ENCODE peak calls at places on chromosomes 1 and 21, in four cellular contexts. One of them, this sample, is unnamed.

GRCh38 chr1:144551543-144552424 is 40.9 kb upstream of the PPIAL4F start:
- DNase-seq in IMR-90: peak; percentile 93
- DNase-seq in mammary epithelial cell: peak; percentile 99
- DNase-seq in HCT116: peak; percentile 82
- DNase-seq in this sample: peak; percentile 95

GRCh38 chr1:11761988-11762406 is at the start of gene C1orf167:
- DNase-seq in IMR-90: no peak
- DNase-seq in HCT116: no peak
- DNase-seq in mammary epithelial cell: no peak
- DNase-seq in this sample: no peak

GRCh38 chr1:27379564-27380132 is 3.5 kb downstream of the CD164L2 start:
- DNase-seq in IMR-90: no peak
- DNase-seq in mammary epithelial cell: no peak
- DNase-seq in HCT116: no peak
- DNase-seq in this sample: no peak

GRCh38 chr1:150080784-150081183 is 13.2 kb downstream of the VPS45 start:
- DNase-seq in IMR-90: no peak
- DNase-seq in mammary epithelial cell: no peak
- DNase-seq in HCT116: no peak
- DNase-seq in this sample: no peak

GRCh38 chr21:42002421-42002958 is 7.7 kb downstream of the ZBTB21 start:
- DNase-seq in mammary epithelial cell: peak; percentile 66
- DNase-seq in HCT116: no peak
- DNase-seq in IMR-90: peak; percentile 98
- DNase-seq in this sample: peak; percentile 93

GRCh38 chr21:39181205-39181818 is 1.9 kb downstream of the PSMG1 start:
- DNase-seq in mammary epithelial cell: no peak
- DNase-seq in IMR-90: no peak
- DNase-seq in HCT116: no peak
- DNase-seq in this sample: peak; percentile 15

GRCh38 chr1:153903841-153904455 is 18.8 kb downstream of the GATAD2B start:
- DNase-seq in mammary epithelial cell: no peak
- DNase-seq in IMR-90: no peak
- DNase-seq in HCT116: no peak
- DNase-seq in this sample: peak; percentile 10

GRCh38 chr1:80155371-80155770 is 1148.8 kb upstream of the ADGRL4 start:
- DNase-seq in mammary epithelial cell: no peak
- DNase-seq in IMR-90: peak; percentile 1
- DNase-seq in HCT116: peak; percentile 13
- DNase-seq in this sample: peak; percentile 25

GRCh38 chr1:212593696-212594335 is 14.7 kb upstream of the ATF3 start:
- DNase-seq in IMR-90: no peak
- DNase-seq in HCT116: no peak
- DNase-seq in mammary epithelial cell: no peak
- DNase-seq in this sample: no peak

GRCh38 chr1:81808760-81809159 is 8.0 kb downstream of the ADGRL2 start:
- DNase-seq in IMR-90: no peak
- DNase-seq in HCT116: no peak
- DNase-seq in mammary epithelial cell: no peak
- DNase-seq in this sample: no peak

GRCh38 chr1:172118618-172119017 is 277.3 kb downstream of the DNM3 start:
- DNase-seq in mammary epithelial cell: no peak
- DNase-seq in IMR-90: no peak
- DNase-seq in HCT116: no peak
- DNase-seq in this sample: no peak

GRCh38 chr1:61193808-61194207 is 111.4 kb downstream of the NFIA start:
- DNase-seq in IMR-90: no peak
- DNase-seq in mammary epithelial cell: no peak
- DNase-seq in HCT116: no peak
- DNase-seq in this sample: no peak

GRCh38 chr1:7705048-7705907 is 65.8 kb upstream of the VAMP3 start:
- DNase-seq in HCT116: no peak
- DNase-seq in IMR-90: no peak
- DNase-seq in mammary epithelial cell: peak; percentile 28
- DNase-seq in this sample: no peak

GRCh38 chr1:207853372-207853757 is 57.6 kb downstream of the CD34 start:
- DNase-seq in IMR-90: peak; percentile 19
- DNase-seq in HCT116: no peak
- DNase-seq in mammary epithelial cell: no peak
- DNase-seq in this sample: no peak

GRCh38 chr1:17935230-17935629 is 172.4 kb upstream of the IGSF21 start:
- DNase-seq in mammary epithelial cell: no peak
- DNase-seq in HCT116: no peak
- DNase-seq in IMR-90: no peak
- DNase-seq in this sample: no peak

GRCh38 chr1:220732137-220732536 is 16.0 kb upstream of the MTARC2 start:
- DNase-seq in HCT116: no peak
- DNase-seq in IMR-90: no peak
- DNase-seq in mammary epithelial cell: no peak
- DNase-seq in this sample: no peak

GRCh38 chr1:1510912-1511532 is 940 bp upstream of the ATAD3A start:
- DNase-seq in mammary epithelial cell: peak; percentile 28
- DNase-seq in IMR-90: peak; percentile 2
- DNase-seq in HCT116: peak; percentile 59
- DNase-seq in this sample: peak; percentile 29

GRCh38 chr1:52032124-52032784 is 1.4 kb downstream of the KTI12 start:
- DNase-seq in mammary epithelial cell: peak; percentile 39
- DNase-seq in IMR-90: peak; percentile 6
- DNase-seq in HCT116: no peak
- DNase-seq in this sample: peak; percentile 18

GRCh38 chr1:95640746-95641145 is 406.7 kb downstream of the RWDD3 start:
- DNase-seq in mammary epithelial cell: peak; percentile 37
- DNase-seq in IMR-90: no peak
- DNase-seq in HCT116: no peak
- DNase-seq in this sample: no peak

GRCh38 chr1:231603598-231604275 is 22.9 kb upstream of the DISC1 start:
- DNase-seq in mammary epithelial cell: peak; percentile 33
- DNase-seq in IMR-90: peak; percentile 54
- DNase-seq in HCT116: peak; percentile 51
- DNase-seq in this sample: peak; percentile 85

GRCh38 chr1:31248276-31248675 is 8.6 kb upstream of the NKAIN1 start:
- DNase-seq in HCT116: no peak
- DNase-seq in IMR-90: no peak
- DNase-seq in mammary epithelial cell: no peak
- DNase-seq in this sample: no peak

GRCh38 chr1:29655145-29655544 is 418.8 kb downstream of the PTPRU start:
- DNase-seq in HCT116: no peak
- DNase-seq in IMR-90: no peak
- DNase-seq in mammary epithelial cell: no peak
- DNase-seq in this sample: no peak

GRCh38 chr1:161073474-161074121 is 3.9 kb upstream of the ARHGAP30 start:
- DNase-seq in HCT116: no peak
- DNase-seq in IMR-90: no peak
- DNase-seq in mammary epithelial cell: peak; percentile 73
- DNase-seq in this sample: no peak

GRCh38 chr1:27891196-27891889 is 19.0 kb downstream of the THEMIS2 start:
- DNase-seq in HCT116: no peak
- DNase-seq in mammary epithelial cell: no peak
- DNase-seq in IMR-90: no peak
- DNase-seq in this sample: no peak

GRCh38 chr1:164320780-164321683 is 238.0 kb upstream of the PBX1 start:
- DNase-seq in mammary epithelial cell: no peak
- DNase-seq in HCT116: no peak
- DNase-seq in IMR-90: no peak
- DNase-seq in this sample: peak; percentile 59

GRCh38 chr1:219432966-219433365 is 179.9 kb downstream of the ZC3H11B start:
- DNase-seq in HCT116: no peak
- DNase-seq in IMR-90: no peak
- DNase-seq in mammary epithelial cell: no peak
- DNase-seq in this sample: no peak

GRCh38 chr1:54861070-54861761 is 25.8 kb downstream of the DHCR24 start:
- DNase-seq in IMR-90: no peak
- DNase-seq in HCT116: no peak
- DNase-seq in mammary epithelial cell: no peak
- DNase-seq in this sample: no peak

GRCh38 chr1:245290836-245291235 is 136.1 kb downstream of the KIF26B start:
- DNase-seq in mammary epithelial cell: no peak
- DNase-seq in HCT116: no peak
- DNase-seq in IMR-90: no peak
- DNase-seq in this sample: peak; percentile 26

GRCh38 chr1:62425041-62425440 is 11.8 kb upstream of the USP1 start:
- DNase-seq in HCT116: no peak
- DNase-seq in IMR-90: no peak
- DNase-seq in mammary epithelial cell: no peak
- DNase-seq in this sample: no peak

GRCh38 chr1:111199881-111200801 is at the start of gene DENND2D:
- DNase-seq in IMR-90: no peak
- DNase-seq in mammary epithelial cell: no peak
- DNase-seq in HCT116: no peak
- DNase-seq in this sample: no peak

GRCh38 chr1:78101514-78101913 is 55.7 kb downstream of the GIPC2 start:
- DNase-seq in HCT116: peak; percentile 82
- DNase-seq in IMR-90: peak; percentile 97
- DNase-seq in mammary epithelial cell: peak; percentile 66
- DNase-seq in this sample: peak; percentile 94

GRCh38 chr1:38013027-38013588 is 574 bp downstream of the UTP11 start:
- DNase-seq in HCT116: no peak
- DNase-seq in mammary epithelial cell: peak; percentile 55
- DNase-seq in IMR-90: peak; percentile 88
- DNase-seq in this sample: peak; percentile 86

GRCh38 chr1:22503721-22504410 is 52.2 kb downstream of the ZBTB40 start:
- DNase-seq in mammary epithelial cell: no peak
- DNase-seq in IMR-90: peak; percentile 25
- DNase-seq in HCT116: no peak
- DNase-seq in this sample: peak; percentile 80

GRCh38 chr1:151494741-151495281 is 16.4 kb upstream of the CGN start:
- DNase-seq in HCT116: peak; percentile 83
- DNase-seq in mammary epithelial cell: peak; percentile 77
- DNase-seq in IMR-90: peak; percentile 56
- DNase-seq in this sample: peak; percentile 52

GRCh38 chr1:222370911-222371717 is 176.8 kb downstream of the HHIPL2 start:
- DNase-seq in mammary epithelial cell: peak; percentile 85
- DNase-seq in IMR-90: peak; percentile 99
- DNase-seq in HCT116: no peak
- DNase-seq in this sample: peak; percentile 86

GRCh38 chr1:36178479-36179219 is 22.7 kb downstream of the MAP7D1 start:
- DNase-seq in mammary epithelial cell: no peak
- DNase-seq in IMR-90: no peak
- DNase-seq in HCT116: no peak
- DNase-seq in this sample: no peak

GRCh38 chr1:16386454-16387113 is 19.5 kb downstream of the SZRD1 start:
- DNase-seq in HCT116: no peak
- DNase-seq in IMR-90: peak; percentile 76
- DNase-seq in mammary epithelial cell: peak; percentile 80
- DNase-seq in this sample: peak; percentile 92

GRCh38 chr1:31577515-31578191 is 1.3 kb downstream of the TINAGL1 start:
- DNase-seq in HCT116: no peak
- DNase-seq in IMR-90: peak; percentile 52
- DNase-seq in mammary epithelial cell: peak; percentile 66
- DNase-seq in this sample: no peak

GRCh38 chr1:179059185-179059483 is 22.7 kb upstream of the TOR3A start:
- DNase-seq in mammary epithelial cell: no peak
- DNase-seq in IMR-90: no peak
- DNase-seq in HCT116: no peak
- DNase-seq in this sample: no peak
- H3K9ac ChIP-seq in mammary epithelial cell: no peak overlapping the region
- H3K9ac ChIP-seq in IMR-90: no peak overlapping the region
- H3K9ac ChIP-seq in HCT116: no peak overlapping the region
- H3K9ac ChIP-seq in this sample: peak overlapping the region; percentile 77

GRCh38 chr1:44013949-44014348 is 17.3 kb downstream of the SLC6A9 start:
- DNase-seq in IMR-90: no peak
- DNase-seq in mammary epithelial cell: no peak
- DNase-seq in HCT116: no peak
- DNase-seq in this sample: no peak
- H3K9ac ChIP-seq in IMR-90: no peak overlapping the region
- H3K9ac ChIP-seq in mammary epithelial cell: no peak overlapping the region
- H3K9ac ChIP-seq in HCT116: no peak overlapping the region
- H3K9ac ChIP-seq in this sample: no peak overlapping the region

GRCh38 chr1:197771388-197771787 is 3.9 kb downstream of the DENND1B start:
- DNase-seq in mammary epithelial cell: no peak
- DNase-seq in IMR-90: no peak
- DNase-seq in HCT116: no peak
- DNase-seq in this sample: no peak
- H3K9ac ChIP-seq in mammary epithelial cell: peak overlapping the region; percentile 9
- H3K9ac ChIP-seq in IMR-90: no peak overlapping the region
- H3K9ac ChIP-seq in HCT116: no peak overlapping the region
- H3K9ac ChIP-seq in this sample: no peak overlapping the region

GRCh38 chr1:64507897-64508296 is 38.0 kb downstream of the CACHD1 start:
- DNase-seq in IMR-90: no peak
- DNase-seq in mammary epithelial cell: no peak
- DNase-seq in HCT116: no peak
- DNase-seq in this sample: no peak

GRCh38 chr1:64502924-64503323 is 33.0 kb downstream of the CACHD1 start:
- DNase-seq in mammary epithelial cell: no peak
- DNase-seq in IMR-90: no peak
- DNase-seq in HCT116: no peak
- DNase-seq in this sample: no peak

GRCh38 chr1:64508521-64509096 is 38.7 kb downstream of the CACHD1 start:
- DNase-seq in IMR-90: no peak
- DNase-seq in mammary epithelial cell: no peak
- DNase-seq in HCT116: no peak
- DNase-seq in this sample: no peak

GRCh38 chr1:64505232-64505943 is 35.5 kb downstream of the CACHD1 start:
- DNase-seq in IMR-90: no peak
- DNase-seq in mammary epithelial cell: no peak
- DNase-seq in HCT116: no peak
- DNase-seq in this sample: no peak

GRCh38 chr1:64505944-64506658 is 36.2 kb downstream of the CACHD1 start:
- DNase-seq in HCT116: no peak
- DNase-seq in IMR-90: no peak
- DNase-seq in mammary epithelial cell: peak; percentile 46
- DNase-seq in this sample: no peak
- H3K9ac ChIP-seq in HCT116: no peak overlapping the region
- H3K9ac ChIP-seq in IMR-90: no peak overlapping the region
- H3K9ac ChIP-seq in mammary epithelial cell: no peak overlapping the region
- H3K9ac ChIP-seq in this sample: no peak overlapping the region